ENCODE peak calls at places on chromosomes 6 and 20, in seven cellular contexts. One of them, this sample, is unnamed.

GRCh38 chr6:104326173-104327001 is 533.3 kb downstream of the HACE1 start:
- DNase-seq in left ventricle myocardium inferior: no peak
- DNase-seq in GM04504: no peak
- DNase-seq in brain microvascular endothelial cell: peak; percentile 39
- DNase-seq in AG04450: no peak
- DNase-seq in hypothalamus: no peak
- DNase-seq in mucosa of gallbladder: no peak
- DNase-seq in this sample: no peak

GRCh38 chr6:160730911-160731310 is 28.9 kb downstream of the PLG start:
- DNase-seq in GM04504: no peak
- DNase-seq in hypothalamus: no peak
- DNase-seq in AG04450: no peak
- DNase-seq in left ventricle myocardium inferior: no peak
- DNase-seq in mucosa of gallbladder: no peak
- DNase-seq in brain microvascular endothelial cell: peak; percentile 3
- DNase-seq in this sample: peak; percentile 3

GRCh38 chr6:5439749-5440148 is 178.4 kb downstream of the FARS2 start:
- DNase-seq in mucosa of gallbladder: no peak
- DNase-seq in GM04504: no peak
- DNase-seq in hypothalamus: no peak
- DNase-seq in AG04450: no peak
- DNase-seq in left ventricle myocardium inferior: no peak
- DNase-seq in brain microvascular endothelial cell: no peak
- DNase-seq in this sample: no peak

GRCh38 chr6:13511913-13512717 is 24.7 kb upstream of the GFOD1 start:
- DNase-seq in AG04450: no peak
- DNase-seq in brain microvascular endothelial cell: no peak
- DNase-seq in GM04504: no peak
- DNase-seq in hypothalamus: no peak
- DNase-seq in mucosa of gallbladder: peak; percentile 79
- DNase-seq in left ventricle myocardium inferior: peak; percentile 28
- DNase-seq in this sample: no peak

GRCh38 chr20:49496526-49497216 is 14.2 kb upstream of the KCNB1 start:
- DNase-seq in AG04450: no peak
- DNase-seq in mucosa of gallbladder: no peak
- DNase-seq in GM04504: no peak
- DNase-seq in brain microvascular endothelial cell: no peak
- DNase-seq in left ventricle myocardium inferior: no peak
- DNase-seq in hypothalamus: no peak
- DNase-seq in this sample: no peak

GRCh38 chr6:159969921-159970320 is 1.0 kb downstream of the IGF2R start:
- DNase-seq in left ventricle myocardium inferior: no peak
- DNase-seq in hypothalamus: no peak
- DNase-seq in GM04504: no peak
- DNase-seq in brain microvascular endothelial cell: peak; percentile 79
- DNase-seq in AG04450: no peak
- DNase-seq in mucosa of gallbladder: peak; percentile 70
- DNase-seq in this sample: peak; percentile 37

GRCh38 chr6:131210469-131210868 is 75.2 kb downstream of the AKAP7 start:
- DNase-seq in mucosa of gallbladder: no peak
- DNase-seq in AG04450: no peak
- DNase-seq in GM04504: peak; percentile 29
- DNase-seq in left ventricle myocardium inferior: no peak
- DNase-seq in hypothalamus: no peak
- DNase-seq in brain microvascular endothelial cell: no peak
- DNase-seq in this sample: no peak

GRCh38 chr6:126174697-126175096 is 165.2 kb upstream of the CENPW start:
- DNase-seq in GM04504: no peak
- DNase-seq in AG04450: no peak
- DNase-seq in mucosa of gallbladder: no peak
- DNase-seq in brain microvascular endothelial cell: no peak
- DNase-seq in hypothalamus: no peak
- DNase-seq in left ventricle myocardium inferior: no peak
- DNase-seq in this sample: no peak